ENCODE peak calls at places on chromosomes 3 and 15, in nine cellular contexts. V, U, A, N, S, Y, M, X and L are unnamed samples.

GRCh38 chr3:45064512-45065372 is 38.6 kb downstream of the CLEC3B start:
- DNase-seq in Y (no peak), S (no peak), M (no peak), U (no peak), X (no peak), A (no peak), N (peak; percentile 90), V (peak; percentile 94), L (no peak)

GRCh38 chr15:55267401-55268053 is 22.1 kb downstream of the RAB27A start:
- DNase-seq in A (no peak), V (peak; percentile 74), M (no peak), X (peak; percentile 32), U (no peak), S (peak; percentile 37), N (peak; percentile 75), Y (no peak), L (no peak)

GRCh38 chr15:38085931-38086562 is 151.6 kb downstream of the TMCO5A start:
- DNase-seq in X (no peak), V (peak; percentile 77), Y (no peak), U (no peak), N (no peak), A (no peak), S (no peak), M (peak; percentile 87), L (no peak)

GRCh38 chr3:77931272-77932009 is 891.5 kb downstream of the ROBO2 start:
- DNase-seq in A (no peak), Y (no peak), U (no peak), V (peak; percentile 9), M (no peak), S (no peak), N (peak; percentile 92), X (peak; percentile 1), L (no peak)

GRCh38 chr15:66489179-66489791 is 8.3 kb downstream of the SNAPC5 start:
- DNase-seq in X (no peak), M (no peak), N (no peak), V (no peak), A (no peak), S (no peak), U (no peak), Y (no peak), L (no peak)

GRCh38 chr3:16801698-16802097 is 83.1 kb upstream of the PLCL2 start:
- DNase-seq in V (peak; percentile 1), S (no peak), Y (no peak), M (peak; percentile 44), X (peak; percentile 13), A (peak; percentile 51), N (no peak), U (no peak), L (no peak)

GRCh38 chr3:136162322-136162721 is 33.8 kb downstream of the MSL2 start:
- DNase-seq in M (no peak), X (no peak), Y (no peak), N (no peak), S (no peak), V (no peak), U (no peak), A (no peak), L (no peak)

GRCh38 chr3:11757441-11757875 is 89.2 kb downstream of the TAMM41 start:
- DNase-seq in M (no peak), X (no peak), V (peak; percentile 80), A (no peak), N (peak; percentile 81), Y (no peak), U (no peak), S (peak; percentile 21), L (peak; percentile 59)

GRCh38 chr3:6622712-6623111 is 238.2 kb upstream of the GRM7 start:
- DNase-seq in X (no peak), A (no peak), N (no peak), V (no peak), S (no peak), U (no peak), Y (no peak), M (no peak), L (no peak)

GRCh38 chr3:18758047-18758704 is 333.0 kb upstream of the SATB1 start:
- DNase-seq in U (peak; percentile 80), V (no peak), Y (peak; percentile 43), S (peak; percentile 85), X (peak; percentile 27), N (no peak), M (peak; percentile 81), A (peak; percentile 90), L (peak; percentile 88)

GRCh38 chr3:44198265-44198956 is 43.3 kb upstream of the TOPAZ1 start:
- DNase-seq in U (peak; percentile 92), M (peak; percentile 84), N (peak; percentile 72), X (peak; percentile 79), A (peak; percentile 79), V (peak; percentile 67), S (peak; percentile 90), Y (peak; percentile 77), L (peak; percentile 93)

GRCh38 chr3:72155391-72156064 is 370.6 kb upstream of the PROK2 start:
- DNase-seq in A (no peak), N (peak; percentile 98), M (no peak), S (peak; percentile 83), Y (no peak), U (no peak), V (peak; percentile 98), X (peak; percentile 38), L (no peak)

GRCh38 chr15:93413745-93414144 is 324.7 kb upstream of the RGMA start:
- DNase-seq in V (no peak), M (peak; percentile 6), Y (no peak), X (no peak), U (no peak), N (no peak), A (no peak), S (no peak), L (no peak)

GRCh38 chr3:183514048-183514447 is 41.5 kb downstream of the KLHL6 start:
- DNase-seq in V (no peak), M (no peak), U (no peak), X (no peak), S (no peak), A (no peak), Y (no peak), N (no peak), L (no peak)

GRCh38 chr3:183515968-183516851 is 39.3 kb downstream of the KLHL6 start:
- DNase-seq in Y (no peak), V (no peak), U (no peak), N (no peak), X (no peak), S (no peak), M (peak; percentile 95), A (peak; percentile 93), L (peak; percentile 66)

GRCh38 chr3:183517656-183518055 is 37.9 kb downstream of the KLHL6 start:
- DNase-seq in S (peak; percentile 30), N (no peak), V (no peak), M (no peak), X (no peak), A (no peak), Y (no peak), U (no peak), L (no peak)

GRCh38 chr3:183513046-183513706 is 42.3 kb downstream of the KLHL6 start:
- DNase-seq in Y (no peak), V (no peak), X (no peak), N (no peak), M (no peak), U (no peak), S (no peak), A (peak; percentile 84), L (peak; percentile 78)

DNA sequence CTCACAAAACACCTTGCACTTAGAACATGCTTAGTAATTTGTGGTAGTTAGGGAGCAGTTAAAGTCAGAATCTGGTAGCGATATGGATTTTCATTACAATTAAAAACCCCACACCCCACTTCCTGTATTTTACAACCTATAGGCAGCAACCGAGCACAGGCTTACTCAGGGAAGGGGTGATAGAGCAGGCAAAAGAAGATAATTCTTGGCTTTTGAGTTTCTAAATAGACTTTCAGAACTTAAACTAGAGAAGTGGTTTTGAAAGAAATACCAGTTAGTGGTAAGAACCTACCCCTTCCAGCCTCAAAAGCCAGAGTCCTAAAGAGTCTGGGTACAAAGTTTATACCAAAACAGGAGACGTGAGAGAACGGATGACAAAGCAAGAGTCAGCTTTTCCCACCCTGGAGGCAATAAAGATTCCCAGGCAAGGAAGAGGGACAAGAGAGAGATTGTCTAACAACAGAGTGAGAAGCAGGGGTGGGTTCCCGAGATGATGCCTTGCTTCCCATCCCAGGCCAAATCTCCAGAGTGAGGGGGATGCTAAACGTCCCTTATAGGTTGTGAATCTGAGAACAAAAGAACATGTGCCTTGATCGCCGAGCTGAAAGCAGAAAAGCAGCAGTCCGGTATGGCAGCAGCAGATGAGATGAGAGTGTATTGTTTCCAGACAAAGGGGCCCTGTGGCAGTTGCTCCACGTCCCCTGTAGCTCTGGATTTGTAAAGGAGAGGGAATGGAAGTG is 36.9 kb downstream of the KLHL6 start:
- DNase-seq in V (no peak), A (peak; percentile 46), X (no peak), U (peak; percentile 92), S (no peak), N (no peak), M (peak; percentile 67), Y (no peak), L (no peak)
- H3K4me2 ChIP-seq in V (no peak overlapping the region), A (peak overlapping the region; percentile 75), X (no peak overlapping the region), U (peak overlapping the region; percentile 61), S (peak overlapping the region; percentile 32), N (no peak overlapping the region), M (peak overlapping the region; percentile 89), Y (no peak overlapping the region), L (no peak overlapping the region)

DNA sequence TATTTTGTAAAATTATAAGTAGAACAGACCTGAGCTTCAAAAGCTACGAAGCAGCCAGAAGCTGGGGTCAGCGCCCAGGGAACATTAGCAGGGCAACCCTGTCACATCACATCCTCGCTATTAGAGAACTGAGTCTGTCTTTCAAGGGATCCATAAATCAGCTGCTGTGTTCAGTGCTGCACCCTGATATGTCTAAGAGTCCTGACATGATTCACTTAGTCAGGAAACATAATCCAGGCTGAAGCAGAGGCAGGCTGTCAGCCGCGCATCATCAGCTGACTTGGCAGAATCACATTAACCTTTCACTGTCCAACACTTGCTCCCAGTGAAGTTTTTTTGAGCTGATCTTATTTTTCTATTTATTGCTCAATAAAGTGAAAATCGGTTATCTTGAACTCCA is 23.5 kb downstream of the MYH15 start:
- DNase-seq in N (peak; percentile 56), S (peak; percentile 44), X (peak; percentile 45), A (no peak), Y (no peak), M (no peak), V (peak; percentile 71), U (no peak), L (no peak)
- H3K4me2 ChIP-seq in N (peak overlapping the region; percentile 73), S (peak overlapping the region; percentile 39), X (peak overlapping the region; percentile 64), A (no peak overlapping the region), Y (no peak overlapping the region), M (no peak overlapping the region), V (peak overlapping the region; percentile 60), U (peak overlapping the region; percentile 8), L (no peak overlapping the region)

DNA sequence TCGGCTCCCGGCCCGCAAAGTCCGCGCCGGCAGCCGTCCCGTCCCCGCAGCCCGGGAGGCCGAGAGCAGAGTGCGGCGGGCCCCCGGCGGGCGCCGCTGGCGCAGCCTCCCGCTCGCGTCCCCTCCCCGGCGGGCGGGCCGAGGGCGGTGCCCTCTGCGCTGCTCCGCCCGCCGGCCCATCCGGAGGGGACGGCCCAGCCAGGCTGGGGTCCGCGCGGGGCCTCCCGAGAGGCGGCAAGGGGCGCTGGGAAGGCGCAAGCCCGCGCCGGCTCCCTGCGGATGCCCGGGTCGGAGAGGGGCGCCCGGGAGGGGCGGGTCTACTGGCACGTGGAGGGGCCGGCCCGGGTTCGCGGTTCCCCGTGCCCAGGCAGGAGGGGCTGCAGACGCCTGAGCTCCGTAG is at the start of the genes CLCN2 and POLR2H:
- DNase-seq in V (peak; percentile 33), N (peak; percentile 48), X (peak; percentile 89), S (peak; percentile 93), A (peak; percentile 75), Y (peak; percentile 66), M (peak; percentile 74), U (peak; percentile 93), L (peak; percentile 92)
- H3K4me2 ChIP-seq in V (peak within 1 kb of the TSS; percentile 99), N (peak within 1 kb of the TSS; percentile 100), X (peak within 1 kb of the TSS; percentile 92), S (peak within 1 kb of the TSS; percentile 98), A (peak within 1 kb of the TSS; percentile 84), Y (peak within 1 kb of the TSS; percentile 75), M (peak within 1 kb of the TSS; percentile 94), U (peak within 1 kb of the TSS; percentile 84), L (peak within 1 kb of the TSS; percentile 74)

GRCh38 chr3:126502656-126503055 is 14.9 kb downstream of the UROC1 start:
- DNase-seq in S (no peak), A (no peak), M (no peak), X (no peak), Y (no peak), U (no peak), N (no peak), V (no peak), L (no peak)
- H3K4me2 ChIP-seq in S (no peak overlapping the region), A (no peak overlapping the region), M (no peak overlapping the region), X (no peak overlapping the region), Y (no peak overlapping the region), U (no peak overlapping the region), N (no peak overlapping the region), V (no peak overlapping the region), L (no peak overlapping the region)